ENCODE peak calls at places on chromosomes 12 and 14, in seven cellular contexts. D, J, T, I, Z, K and H are unnamed samples.

GRCh38 chr12:123580772-123581171 is 3.6 kb upstream of the TMED2 start:
- DNase-seq in T (no peak), J (no peak), Z (no peak), K (no peak), I (no peak), D (no peak), H (no peak)

GRCh38 chr12:54460317-54460935 is 13.0 kb downstream of the GTSF1 start:
- DNase-seq in J (no peak), K (no peak), T (no peak), D (no peak), Z (no peak), I (no peak), H (no peak)

GRCh38 chr12:65533177-65533883 is 254.8 kb downstream of the MSRB3 start:
- DNase-seq in K (no peak), J (no peak), I (peak; percentile 95), D (no peak), Z (no peak), T (no peak), H (no peak)

GRCh38 chr12:27610380-27610779 is 85.9 kb upstream of the REP15 start:
- DNase-seq in T (no peak), D (no peak), J (no peak), K (no peak), I (peak; percentile 26), Z (no peak), H (peak; percentile 4)

GRCh38 chr12:92064420-92064819 is 81.2 kb downstream of the BTG1 start:
- DNase-seq in D (no peak), K (no peak), I (no peak), J (peak; percentile 30), Z (no peak), T (no peak), H (no peak)

GRCh38 chr14:106843951-106844483 is 1317.6 kb downstream of the TMEM121 start:
- DNase-seq in D (no peak), K (no peak), I (no peak), Z (no peak), T (peak; percentile 13), J (no peak), H (peak; percentile 69)

GRCh38 chr12:9041321-9041720 is 52.0 kb downstream of the KLRG1 start:
- DNase-seq in Z (no peak), J (no peak), D (no peak), K (no peak), T (no peak), I (no peak), H (no peak)

GRCh38 chr14:59098377-59098776 is 90.1 kb upstream of the DAAM1 start:
- DNase-seq in Z (no peak), I (no peak), K (no peak), T (no peak), D (no peak), J (no peak), H (no peak)

GRCh38 chr12:114958538-114958937 is 274.6 kb upstream of the TBX3 start:
- DNase-seq in T (no peak), J (no peak), D (peak; percentile 12), Z (no peak), I (no peak), K (no peak), H (peak; percentile 9)

GRCh38 chr12:22271036-22271435 is 63.5 kb downstream of the ST8SIA1 start:
- DNase-seq in T (no peak), Z (no peak), I (no peak), D (no peak), K (no peak), J (no peak), H (no peak)

GRCh38 chr14:36365766-36366165 is 45.3 kb upstream of the MBIP start:
- DNase-seq in T (no peak), K (no peak), J (no peak), D (no peak), Z (no peak), I (no peak), H (no peak)

GRCh38 chr14:103281496-103282231 is 52.4 kb upstream of the EIF5 start:
- DNase-seq in I (no peak), D (no peak), J (peak; percentile 49), K (no peak), Z (no peak), T (peak; percentile 79), H (peak; percentile 94)

GRCh38 chr12:52346596-52346995 is 20.7 kb downstream of the KRT85 start:
- DNase-seq in T (no peak), Z (no peak), K (peak; percentile 16), J (no peak), I (no peak), D (no peak), H (no peak)

GRCh38 chr14:55832122-55832911 is 252.3 kb downstream of the KTN1 start:
- DNase-seq in D (no peak), Z (no peak), J (peak; percentile 81), K (no peak), T (no peak), I (no peak), H (no peak)

GRCh38 chr12:109709401-109710278 is 4.0 kb upstream of the FAM222A start:
- DNase-seq in Z (no peak), D (no peak), I (no peak), J (no peak), K (no peak), T (no peak), H (no peak)

GRCh38 chr12:58592817-58593216 is 327.5 kb downstream of the LRIG3 start:
- DNase-seq in I (no peak), K (no peak), J (no peak), D (no peak), T (no peak), Z (no peak), H (no peak)

GRCh38 chr12:82326905-82327503 is 31.2 kb downstream of the CCDC59 start:
- DNase-seq in J (peak; percentile 13), D (peak; percentile 15), K (no peak), I (peak; percentile 19), T (peak; percentile 5), Z (no peak), H (no peak)

GRCh38 chr12:23757541-23757962 is 191.9 kb downstream of the SOX5 start:
- DNase-seq in K (no peak), T (no peak), J (peak; percentile 81), Z (no peak), I (no peak), D (no peak), H (no peak)

GRCh38 chr14:31038521-31039166 is 12.5 kb upstream of the STRN3 start:
- DNase-seq in J (peak; percentile 82), T (peak; percentile 25), K (no peak), Z (no peak), D (no peak), I (peak; percentile 89), H (no peak)

GRCh38 chr14:21965042-21965441 is 291.4 kb upstream of the OR4E1 start:
- DNase-seq in D (no peak), K (no peak), J (no peak), Z (no peak), I (no peak), T (no peak), H (no peak)

GRCh38 chr12:79055926-79056674 is 191.5 kb downstream of the SYT1 start:
- DNase-seq in T (no peak), K (no peak), D (no peak), Z (no peak), I (peak; percentile 46), J (no peak), H (no peak)

GRCh38 chr12:6965714-6966113 is 4.8 kb downstream of the PHB2 start:
- DNase-seq in Z (no peak), D (no peak), K (no peak), J (no peak), T (no peak), I (no peak), H (no peak)

GRCh38 chr12:124299628-124300388 is 4.9 kb downstream of the RFLNA start:
- DNase-seq in Z (no peak), K (no peak), I (no peak), T (no peak), J (no peak), D (no peak), H (no peak)

GRCh38 chr14:48391661-48392060 is 716.3 kb upstream of the MDGA2 start:
- DNase-seq in I (no peak), J (no peak), K (no peak), Z (no peak), D (no peak), T (no peak), H (no peak)

GRCh38 chr14:77141592-77142288 is at the start of gene ZDHHC22:
- DNase-seq in I (no peak), D (no peak), T (peak; percentile 92), Z (no peak), J (no peak), K (no peak), H (no peak)

GRCh38 chr12:17372508-17372907 is 717.5 kb downstream of the RERGL start:
- DNase-seq in T (no peak), D (no peak), Z (no peak), I (no peak), J (no peak), K (no peak), H (no peak)

GRCh38 chr14:20460458-20461229 is 590 bp downstream of the PIP4P1 start:
- DNase-seq in Z (no peak), I (no peak), J (no peak), K (peak; percentile 27), D (peak; percentile 70), T (no peak), H (peak; percentile 49)
- TF ChIP-seq JUND in Z (no peak), I (no peak), J (no peak), K (no peak), D (no peak), T (no peak), H (no peak)

DNA sequence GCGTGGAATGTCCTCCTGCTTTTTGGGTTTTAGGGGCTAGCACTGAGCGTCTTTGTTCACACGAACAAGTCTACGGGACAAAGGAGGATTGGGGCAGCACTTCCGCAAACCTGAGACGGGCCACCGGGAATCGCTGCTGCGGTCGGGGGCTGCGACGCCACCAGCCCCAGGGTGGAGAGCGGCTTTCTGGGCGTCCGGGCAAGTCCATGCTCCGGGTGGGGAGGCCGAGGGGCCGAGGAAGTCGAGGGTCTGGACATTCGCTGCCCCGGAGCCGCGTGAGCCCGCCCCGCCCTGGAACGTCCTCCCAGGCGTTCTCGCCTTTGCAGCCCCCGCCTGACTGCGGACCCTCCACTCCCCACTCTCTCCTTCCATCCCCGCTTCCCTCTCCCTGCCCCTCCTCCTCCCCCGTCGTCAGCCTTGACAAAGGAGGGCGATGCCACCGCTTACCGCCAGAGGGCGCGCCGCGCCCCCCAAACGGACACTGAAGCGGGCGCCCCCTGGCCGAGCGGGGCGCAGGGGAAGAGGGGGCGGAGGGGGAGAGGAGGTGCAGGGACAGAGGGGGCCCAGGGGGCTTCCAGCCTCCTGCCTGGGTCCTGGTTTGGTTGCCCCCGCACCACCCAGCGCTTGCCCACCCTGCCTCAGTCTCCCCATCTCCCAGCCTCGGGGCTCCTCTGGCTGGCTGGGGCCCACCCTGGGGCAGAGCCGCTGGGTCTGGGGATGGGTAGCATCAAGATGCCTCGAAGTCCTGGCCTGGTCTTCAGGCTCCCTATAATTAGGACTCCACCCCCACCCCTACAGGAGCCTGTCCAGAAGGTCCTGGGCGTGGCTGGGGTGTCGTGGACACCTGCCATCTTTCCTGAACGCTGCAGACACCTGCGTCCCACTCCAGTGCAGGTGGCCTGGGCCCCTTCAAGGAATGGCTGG is 39.1 kb upstream of the INF2 start:
- DNase-seq in D (peak; percentile 85), K (no peak), J (peak; percentile 37), Z (peak; percentile 60), I (no peak), T (peak; percentile 98), H (peak; percentile 91)
- TF ChIP-seq JUND in D (peak; percentile 11), K (peak; percentile 40), J (no peak), Z (no peak), I (no peak), T (no peak), H (no peak)

GRCh38 chr14:49653508-49653907 is 18.5 kb upstream of the DNAAF2 start:
- DNase-seq in T (no peak), J (no peak), D (no peak), I (no peak), K (no peak), Z (no peak), H (no peak)
- TF ChIP-seq JUND in T (no peak), J (no peak), D (no peak), I (no peak), K (no peak), Z (no peak), H (no peak)

GRCh38 chr12:63400746-63401145 is 249.7 kb upstream of the AVPR1A start:
- DNase-seq in K (no peak), D (no peak), I (no peak), T (no peak), J (peak; percentile 45), Z (no peak), H (peak; percentile 43)
- TF ChIP-seq JUND in K (no peak), D (no peak), I (no peak), T (no peak), J (no peak), Z (no peak), H (no peak)